ENCODE peak calls at places on chromosomes 1 and 21, in five cellular contexts. One of them, this sample, is unnamed.
A peak's percentile ranks its signal among the peaks of the same experiment; 100 is the strongest.

GRCh38 chr1:20380616-20381035 is 90.0 kb downstream of the VWA5B1 start:
- DNase-seq in tibial nerve: no peak
- DNase-seq in lung: peak; percentile 46
- DNase-seq in upper lobe of right lung: no peak
- DNase-seq in Panc1: no peak
- DNase-seq in this sample: no peak

GRCh38 chr1:16984717-16985116 is 4.3 kb upstream of the MFAP2 start:
- DNase-seq in Panc1: no peak
- DNase-seq in tibial nerve: peak; percentile 59
- DNase-seq in upper lobe of right lung: no peak
- DNase-seq in lung: peak; percentile 62
- DNase-seq in this sample: peak; percentile 40

GRCh38 chr1:234631721-234632125 is 21.7 kb upstream of the IRF2BP2 start:
- DNase-seq in upper lobe of right lung: no peak
- DNase-seq in Panc1: no peak
- DNase-seq in lung: no peak
- DNase-seq in tibial nerve: no peak
- DNase-seq in this sample: peak; percentile 11

GRCh38 chr1:168408531-168409242 is 128.0 kb downstream of the TBX19 start:
- DNase-seq in Panc1: no peak
- DNase-seq in lung: no peak
- DNase-seq in upper lobe of right lung: no peak
- DNase-seq in tibial nerve: peak; percentile 20
- DNase-seq in this sample: no peak

GRCh38 chr1:64745986-64746940 is 1.4 kb downstream of the RAVER2 start:
- DNase-seq in Panc1: peak; percentile 10
- DNase-seq in upper lobe of right lung: no peak
- DNase-seq in lung: no peak
- DNase-seq in tibial nerve: no peak
- DNase-seq in this sample: peak; percentile 46

GRCh38 chr1:246724725-246725095 is 501 bp downstream of the SCCPDH start:
- DNase-seq in upper lobe of right lung: no peak
- DNase-seq in lung: no peak
- DNase-seq in tibial nerve: peak; percentile 15
- DNase-seq in Panc1: no peak
- DNase-seq in this sample: peak; percentile 47

GRCh38 chr1:235366286-235366685 is 941 bp upstream of the TBCE start:
- DNase-seq in lung: no peak
- DNase-seq in Panc1: no peak
- DNase-seq in upper lobe of right lung: no peak
- DNase-seq in tibial nerve: no peak
- DNase-seq in this sample: no peak

GRCh38 chr1:34156739-34157138 is 8.3 kb downstream of the CSMD2 start:
- DNase-seq in Panc1: no peak
- DNase-seq in upper lobe of right lung: no peak
- DNase-seq in lung: no peak
- DNase-seq in tibial nerve: no peak
- DNase-seq in this sample: no peak

GRCh38 chr21:25039461-25040380 is 567.6 kb downstream of the MRPL39 start:
- DNase-seq in lung: no peak
- DNase-seq in upper lobe of right lung: no peak
- DNase-seq in tibial nerve: no peak
- DNase-seq in Panc1: peak; percentile 4
- DNase-seq in this sample: no peak

GRCh38 chr1:221576268-221576667 is 165.6 kb downstream of the DUSP10 start:
- DNase-seq in tibial nerve: no peak
- DNase-seq in lung: no peak
- DNase-seq in upper lobe of right lung: no peak
- DNase-seq in Panc1: no peak
- DNase-seq in this sample: no peak

GRCh38 chr1:159211331-159212136 is 6.9 kb downstream of the ACKR1 start:
- DNase-seq in Panc1: peak; percentile 24
- DNase-seq in lung: no peak
- DNase-seq in upper lobe of right lung: no peak
- DNase-seq in tibial nerve: peak; percentile 37
- DNase-seq in this sample: peak; percentile 33

GRCh38 chr1:44261963-44262362 is 48.7 kb downstream of the DMAP1 start:
- DNase-seq in upper lobe of right lung: no peak
- DNase-seq in Panc1: no peak
- DNase-seq in lung: no peak
- DNase-seq in tibial nerve: no peak
- DNase-seq in this sample: no peak

GRCh38 chr1:30318413-30318812 is 405.0 kb downstream of the MATN1 start:
- DNase-seq in tibial nerve: no peak
- DNase-seq in Panc1: no peak
- DNase-seq in upper lobe of right lung: no peak
- DNase-seq in lung: no peak
- DNase-seq in this sample: no peak

GRCh38 chr1:154557939-154558609 is 388 bp downstream of the UBE2Q1 start:
- DNase-seq in lung: peak; percentile 54
- DNase-seq in tibial nerve: no peak
- DNase-seq in Panc1: no peak
- DNase-seq in upper lobe of right lung: peak; percentile 85
- DNase-seq in this sample: peak; percentile 42

GRCh38 chr1:29513357-29513756 is 277.0 kb downstream of the PTPRU start:
- DNase-seq in Panc1: peak; percentile 18
- DNase-seq in lung: peak; percentile 49
- DNase-seq in upper lobe of right lung: no peak
- DNase-seq in tibial nerve: no peak
- DNase-seq in this sample: no peak

GRCh38 chr1:109687641-109688499 is at the start of gene GSTM1:
- DNase-seq in tibial nerve: no peak
- DNase-seq in lung: no peak
- DNase-seq in Panc1: no peak
- DNase-seq in upper lobe of right lung: no peak
- DNase-seq in this sample: no peak

GRCh38 chr21:45769896-45770295 is 126.4 kb downstream of the PCBP3 start:
- DNase-seq in tibial nerve: no peak
- DNase-seq in upper lobe of right lung: no peak
- DNase-seq in Panc1: no peak
- DNase-seq in lung: no peak
- DNase-seq in this sample: no peak

GRCh38 chr21:45769239-45769758 is 125.8 kb downstream of the PCBP3 start:
- DNase-seq in Panc1: no peak
- DNase-seq in upper lobe of right lung: no peak
- DNase-seq in tibial nerve: no peak
- DNase-seq in lung: no peak
- DNase-seq in this sample: no peak

GRCh38 chr21:45767071-45768006 is 123.8 kb downstream of the PCBP3 start:
- DNase-seq in lung: no peak
- DNase-seq in upper lobe of right lung: no peak
- DNase-seq in Panc1: no peak
- DNase-seq in tibial nerve: no peak
- DNase-seq in this sample: no peak

GRCh38 chr21:45768011-45768740 is 124.7 kb downstream of the PCBP3 start:
- DNase-seq in Panc1: no peak
- DNase-seq in upper lobe of right lung: no peak
- DNase-seq in tibial nerve: no peak
- DNase-seq in lung: no peak
- DNase-seq in this sample: no peak

DNA sequence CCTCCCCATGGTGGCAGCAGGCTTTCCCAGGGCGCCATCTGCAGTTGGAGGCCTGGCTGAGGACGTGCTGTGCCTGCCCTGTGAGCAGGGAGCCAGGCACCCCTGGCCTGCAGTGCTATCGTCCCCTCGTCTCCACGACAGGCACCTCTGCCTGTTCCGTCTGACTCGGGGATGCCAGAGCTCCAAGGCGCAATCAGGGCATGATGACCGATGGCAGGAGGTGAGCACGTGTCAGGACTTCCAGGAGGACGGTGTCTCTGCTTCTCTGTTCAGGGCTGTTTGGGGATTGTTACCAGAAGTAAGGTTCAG is 125.2 kb downstream of the PCBP3 start:
- DNase-seq in lung: no peak
- DNase-seq in tibial nerve: no peak
- DNase-seq in Panc1: peak; percentile 2
- DNase-seq in upper lobe of right lung: no peak
- DNase-seq in this sample: no peak
- TF ChIP-seq CTCF in lung: no peak
- TF ChIP-seq CTCF in tibial nerve: no peak
- TF ChIP-seq CTCF in Panc1: no peak
- TF ChIP-seq CTCF in upper lobe of right lung: no peak
- TF ChIP-seq CTCF in this sample: no peak

DNA sequence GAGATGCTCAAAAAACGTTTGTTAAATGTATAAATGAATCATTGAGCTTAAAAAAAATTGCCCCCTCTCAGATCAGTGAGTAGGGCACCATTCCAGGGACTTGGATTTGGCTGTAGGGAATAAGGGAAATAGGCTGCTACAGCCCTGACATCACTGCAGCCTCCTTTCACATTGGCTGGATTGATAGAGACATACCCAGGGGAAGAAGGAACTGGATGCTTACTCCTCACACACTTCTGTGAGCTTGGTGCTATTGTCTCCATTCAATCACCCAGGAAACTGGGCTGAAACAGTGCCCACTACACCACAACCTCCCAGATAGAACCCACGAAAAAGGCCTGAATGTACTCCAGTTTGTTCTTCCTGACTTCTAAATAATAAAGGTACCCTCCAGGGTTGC is 87.2 kb downstream of the TGFBR3 start:
- DNase-seq in upper lobe of right lung: no peak
- DNase-seq in Panc1: no peak
- DNase-seq in lung: no peak
- DNase-seq in tibial nerve: no peak
- DNase-seq in this sample: no peak
- H3K4me1 ChIP-seq in upper lobe of right lung: peaks cover 34% of the 10 kb centered on the region
- H3K4me1 ChIP-seq in Panc1: no peaks in the 10 kb centered on the region
- H3K4me1 ChIP-seq in lung: peaks cover 17% of the 10 kb centered on the region
- H3K4me1 ChIP-seq in tibial nerve: no peaks in the 10 kb centered on the region
- H3K4me1 ChIP-seq in this sample: peaks cover 4% of the 10 kb centered on the region

GRCh38 chr21:43978060-43978459 is 34.0 kb upstream of the TRAPPC10 start:
- DNase-seq in tibial nerve: no peak
- DNase-seq in Panc1: no peak
- DNase-seq in upper lobe of right lung: no peak
- DNase-seq in lung: no peak
- DNase-seq in this sample: no peak
- TF ChIP-seq CTCF in tibial nerve: no peak
- TF ChIP-seq CTCF in Panc1: no peak
- TF ChIP-seq CTCF in upper lobe of right lung: no peak
- TF ChIP-seq CTCF in lung: no peak
- TF ChIP-seq CTCF in this sample: no peak

DNA sequence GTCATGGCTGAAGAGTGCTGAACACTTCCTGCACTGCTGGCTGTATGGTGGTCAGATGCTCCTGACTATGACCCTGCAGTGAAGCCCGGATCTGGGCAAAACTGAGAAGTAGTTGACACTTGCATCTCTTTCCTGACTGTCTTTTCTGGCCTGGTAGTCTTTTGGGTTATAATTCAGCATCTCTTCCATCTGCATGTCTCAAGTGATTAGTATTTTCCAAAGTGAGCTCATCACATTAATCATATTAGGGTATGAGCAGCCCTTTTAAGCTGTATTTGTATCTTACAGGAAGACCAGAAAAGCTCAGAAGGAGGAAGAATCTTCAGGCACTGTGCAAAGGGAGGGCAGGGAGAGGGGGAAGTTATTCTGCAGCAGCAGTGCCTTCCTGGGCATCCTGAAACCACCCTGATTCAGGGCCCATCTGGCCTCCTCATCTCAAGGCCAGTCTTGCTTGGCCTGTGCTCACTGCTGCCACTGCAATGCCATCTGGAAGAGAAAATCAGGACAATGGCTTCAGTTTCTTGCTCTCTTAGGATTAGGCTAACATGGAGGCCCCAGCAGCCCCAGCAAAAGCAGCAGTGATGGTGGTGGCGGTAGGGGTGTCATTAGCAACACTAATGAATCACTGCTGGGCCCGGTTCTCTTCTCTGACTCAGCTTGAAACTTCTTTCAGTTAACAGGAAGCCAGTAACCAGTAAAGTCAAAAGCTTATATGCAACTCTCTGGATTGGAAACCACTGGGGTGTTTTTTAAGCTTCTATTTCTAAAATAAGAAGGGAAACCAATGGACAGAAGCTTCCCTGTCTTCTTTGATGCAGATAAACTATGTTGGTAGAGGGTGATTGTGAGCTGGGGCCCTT is 63.3 kb upstream of the WDR26 start:
- DNase-seq in tibial nerve: no peak
- DNase-seq in lung: no peak
- DNase-seq in upper lobe of right lung: no peak
- DNase-seq in Panc1: peak; percentile 81
- DNase-seq in this sample: no peak
- H3K4me1 ChIP-seq in tibial nerve: no peaks in the 10 kb centered on the region
- H3K4me1 ChIP-seq in lung: peaks cover 12% of the 10 kb centered on the region
- H3K4me1 ChIP-seq in upper lobe of right lung: peaks cover 29% of the 10 kb centered on the region
- H3K4me1 ChIP-seq in Panc1: peaks cover 31% of the 10 kb centered on the region
- H3K4me1 ChIP-seq in this sample: peaks cover 16% of the 10 kb centered on the region

GRCh38 chr21:41864311-41865001 is 14.7 kb downstream of the PRDM15 start:
- DNase-seq in tibial nerve: no peak
- DNase-seq in upper lobe of right lung: peak; percentile 31
- DNase-seq in Panc1: no peak
- DNase-seq in lung: no peak
- DNase-seq in this sample: no peak

GRCh38 chr21:41859297-41859980 is 19.7 kb downstream of the PRDM15 start:
- DNase-seq in tibial nerve: no peak
- DNase-seq in upper lobe of right lung: peak; percentile 48
- DNase-seq in Panc1: no peak
- DNase-seq in lung: no peak
- DNase-seq in this sample: no peak

GRCh38 chr21:41863439-41863740 is 15.8 kb downstream of the PRDM15 start:
- DNase-seq in Panc1: no peak
- DNase-seq in tibial nerve: no peak
- DNase-seq in upper lobe of right lung: no peak
- DNase-seq in lung: no peak
- DNase-seq in this sample: no peak

GRCh38 chr21:41861255-41861654 is 17.9 kb downstream of the PRDM15 start:
- DNase-seq in upper lobe of right lung: peak; percentile 25
- DNase-seq in lung: no peak
- DNase-seq in Panc1: no peak
- DNase-seq in tibial nerve: no peak
- DNase-seq in this sample: no peak

GRCh38 chr21:41861987-41862386 is 17.2 kb downstream of the PRDM15 start:
- DNase-seq in upper lobe of right lung: peak; percentile 44
- DNase-seq in lung: no peak
- DNase-seq in Panc1: no peak
- DNase-seq in tibial nerve: no peak
- DNase-seq in this sample: no peak
- TF ChIP-seq CTCF in upper lobe of right lung: no peak
- TF ChIP-seq CTCF in lung: no peak
- TF ChIP-seq CTCF in Panc1: no peak
- TF ChIP-seq CTCF in tibial nerve: no peak
- TF ChIP-seq CTCF in this sample: no peak

DNA sequence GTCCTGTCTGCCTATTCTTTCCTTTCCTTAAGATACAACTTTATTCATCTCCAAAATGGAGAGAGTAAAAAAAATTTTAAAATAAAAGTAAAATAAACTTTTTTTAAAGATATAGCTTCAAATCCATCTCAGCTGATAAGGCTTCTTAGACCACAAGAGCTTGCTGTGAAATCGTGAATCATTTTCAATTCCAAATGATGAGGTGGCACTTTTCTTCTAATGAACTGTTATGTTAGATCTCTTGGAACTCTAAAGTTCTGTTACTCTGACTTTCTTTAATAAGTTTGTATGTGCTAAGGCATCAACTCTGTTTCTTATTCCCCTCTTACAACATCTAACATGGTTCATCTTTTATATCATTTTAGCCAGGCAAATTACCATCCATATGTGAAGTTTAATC is 4.5 kb downstream of the SH3GLB1 start:
- DNase-seq in Panc1: no peak
- DNase-seq in upper lobe of right lung: no peak
- DNase-seq in tibial nerve: no peak
- DNase-seq in lung: no peak
- DNase-seq in this sample: no peak
- H3K4me1 ChIP-seq in Panc1: peaks cover 14% of the 10 kb centered on the region
- H3K4me1 ChIP-seq in upper lobe of right lung: peaks cover 61% of the 10 kb centered on the region
- H3K4me1 ChIP-seq in tibial nerve: peaks cover 6% of the 10 kb centered on the region
- H3K4me1 ChIP-seq in lung: peaks cover 5% of the 10 kb centered on the region
- H3K4me1 ChIP-seq in this sample: peaks cover 4% of the 10 kb centered on the region

GRCh38 chr1:156225677-156226014 is 12.8 kb downstream of the PMF1 start:
- DNase-seq in Panc1: no peak
- DNase-seq in upper lobe of right lung: no peak
- DNase-seq in lung: no peak
- DNase-seq in tibial nerve: no peak
- DNase-seq in this sample: no peak
- TF ChIP-seq CTCF in Panc1: no peak
- TF ChIP-seq CTCF in upper lobe of right lung: no peak
- TF ChIP-seq CTCF in lung: no peak
- TF ChIP-seq CTCF in tibial nerve: no peak
- TF ChIP-seq CTCF in this sample: no peak

This sample was measured in colonic mucosa.